ENCODE peak calls at places on chromosomes 2 and 18, in six cellular contexts. L is GM12892, F is K562, Q is HepG2, X is H1, J is GM12878. V is an unnamed sample.

GRCh38 chr2:76307495-76307894 is 596.8 kb upstream of the GCFC2 start:
- DNase-seq in L (no peak), X (no peak), Q (no peak), J (no peak), F (no peak), V (no peak)

GRCh38 chr2:77962943-77963342 is 440.8 kb upstream of the LRRTM4 start:
- DNase-seq in X (no peak), F (no peak), J (no peak), L (no peak), Q (no peak), V (no peak)

GRCh38 chr2:134310450-134311079 is 56.7 kb downstream of the MGAT5 start:
- DNase-seq in X (no peak), J (no peak), Q (no peak), F (no peak), L (no peak), V (no peak)

GRCh38 chr2:10774394-10774793 is 38.2 kb downstream of the PDIA6 start:
- DNase-seq in Q (no peak), F (no peak), J (no peak), L (no peak), X (no peak), V (no peak)

GRCh38 chr2:216317831-216318230 is 54.5 kb downstream of the MARCHF4 start:
- DNase-seq in X (no peak), J (no peak), L (no peak), F (no peak), Q (no peak), V (no peak)

GRCh38 chr2:8334866-8335325 is 347.0 kb upstream of the ID2 start:
- DNase-seq in F (no peak), J (no peak), X (no peak), L (no peak), Q (no peak), V (no peak)

GRCh38 chr2:190121971-190122370 is 59.4 kb upstream of the MSTN start:
- DNase-seq in F (no peak), Q (peak), J (peak), X (no peak), L (no peak), V (peak)

GRCh38 chr18:9928646-9929259 is 14.9 kb downstream of the VAPA start:
- DNase-seq in X (no peak), J (no peak), L (no peak), Q (no peak), F (no peak), V (no peak)

GRCh38 chr2:120026890-120027289 is 14.0 kb downstream of the EPB41L5 start:
- DNase-seq in X (no peak), Q (no peak), F (no peak), J (no peak), L (no peak), V (no peak)

GRCh38 chr2:167190053-167190452 is 301.8 kb downstream of the XIRP2 start:
- DNase-seq in L (no peak), X (no peak), J (no peak), F (no peak), Q (no peak), V (no peak)

GRCh38 chr2:181858600-181858999 is 32.9 kb upstream of the ITPRID2 start:
- DNase-seq in J (no peak), F (no peak), Q (no peak), X (no peak), L (no peak), V (no peak)

GRCh38 chr2:161943012-161943411 is 131.0 kb downstream of the DPP4 start:
- DNase-seq in L (no peak), F (no peak), X (no peak), Q (no peak), J (no peak), V (no peak)

GRCh38 chr2:161947394-161947793 is 126.6 kb downstream of the DPP4 start:
- DNase-seq in F (no peak), L (no peak), J (no peak), Q (no peak), X (no peak), V (no peak)

GRCh38 chr2:161946489-161947107 is 127.4 kb downstream of the DPP4 start:
- DNase-seq in L (no peak), X (no peak), J (no peak), F (no peak), Q (peak), V (no peak)
- TF ChIP-seq TAF1 in L (no peak), X (no peak), J (no peak), F (no peak), Q (no peak), V (no peak)

DNA sequence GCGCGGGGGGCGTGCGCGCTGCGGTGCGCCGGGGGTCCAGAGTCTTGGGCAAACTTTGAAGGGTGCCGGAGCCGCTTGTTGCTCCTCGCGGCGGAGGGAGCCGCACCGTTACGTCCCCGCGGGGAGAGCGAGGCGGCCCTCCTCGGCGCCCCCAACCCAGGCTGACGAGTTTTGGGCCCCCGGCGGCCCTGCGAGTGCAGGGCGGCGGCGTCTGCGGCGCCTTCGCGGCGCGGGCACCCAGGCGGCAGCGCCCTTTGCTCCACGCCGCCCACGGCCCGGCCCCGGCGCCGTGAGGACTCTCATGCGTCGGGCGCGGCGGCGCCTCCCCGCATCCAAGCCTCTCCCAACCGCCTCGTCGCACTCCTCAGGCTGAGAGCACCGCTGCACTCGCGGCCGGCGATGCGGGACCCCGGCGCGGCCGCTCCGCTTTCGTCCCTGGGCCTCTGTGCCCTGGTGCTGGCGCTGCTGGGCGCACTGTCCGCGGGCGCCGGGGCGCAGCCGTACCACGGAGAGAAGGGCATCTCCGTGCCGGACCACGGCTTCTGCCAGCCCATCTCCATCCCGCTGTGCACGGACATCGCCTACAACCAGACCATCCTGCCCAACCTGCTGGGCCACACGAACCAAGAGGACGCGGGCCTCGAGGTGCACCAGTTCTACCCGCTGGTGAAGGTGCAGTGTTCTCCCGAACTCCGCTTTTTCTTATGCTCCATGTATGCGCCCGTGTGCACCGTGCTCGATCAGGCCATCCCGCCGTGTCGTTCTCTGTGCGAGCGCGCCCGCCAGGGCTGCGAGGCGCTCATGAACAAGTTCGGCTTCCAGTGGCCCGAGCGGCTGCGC is 814 bp downstream of the FZD7 start:
- DNase-seq in F (peak), Q (no peak), X (no peak), L (peak), J (no peak), V (peak)
- TF ChIP-seq POLR2A in F (no peak), Q (no peak), X (peak), L (no peak), J (no peak), V (no peak)

GRCh38 chr2:186995092-186995491 is 146.1 kb upstream of the ZSWIM2 start:
- DNase-seq in X (no peak), Q (no peak), F (no peak), J (no peak), L (no peak), V (no peak)
- TF ChIP-seq TAF1 in X (no peak), Q (no peak), F (no peak), J (no peak), L (no peak), V (no peak)

DNA sequence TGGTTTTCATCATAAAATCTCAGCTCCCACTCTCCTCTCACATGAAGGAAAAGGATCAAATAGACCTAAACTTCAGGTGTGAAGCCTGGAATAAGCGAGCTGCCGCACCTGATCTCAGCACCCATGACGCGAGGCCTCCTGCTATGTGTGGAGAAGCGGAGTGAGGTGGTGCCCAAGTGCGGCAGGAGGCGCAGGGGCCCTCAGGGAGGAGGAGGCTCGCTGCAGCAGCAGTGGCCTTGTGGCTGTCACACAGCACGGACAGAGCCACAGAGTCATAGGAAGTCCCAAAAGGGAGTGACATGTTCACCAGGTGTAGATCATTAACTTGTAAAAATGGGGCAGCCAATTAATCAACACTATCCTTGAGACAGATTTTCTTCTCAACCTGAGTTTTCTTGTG is 9.1 kb downstream of the SCLY start:
- DNase-seq in X (no peak), L (no peak), F (no peak), J (no peak), Q (no peak), V (no peak)
- TF ChIP-seq POLR2A in X (no peak), L (no peak), F (no peak), J (no peak), Q (no peak), V (no peak)

GRCh38 chr2:231319867-231320266 is 75.6 kb upstream of the B3GNT7 start:
- DNase-seq in F (no peak), Q (no peak), L (no peak), J (no peak), X (no peak), V (no peak)
- TF ChIP-seq TAF1 in F (no peak), Q (no peak), L (no peak), J (no peak), X (no peak), V (no peak)

GRCh38 chr2:176095421-176095820 is 2.9 kb downstream of the HOXD13 start:
- DNase-seq in L (no peak), Q (no peak), X (no peak), F (no peak), J (no peak), V (no peak)

GRCh38 chr2:176096986-176097819 is 2.4 kb upstream of the HOXD12 start:
- DNase-seq in F (peak), L (peak), Q (peak), J (no peak), X (peak), V (peak)

GRCh38 chr2:176094307-176094706 is 1.8 kb downstream of the HOXD13 start:
- DNase-seq in F (no peak), J (no peak), L (no peak), Q (no peak), X (no peak), V (no peak)

GRCh38 chr2:176097820-176098365 is 1.7 kb upstream of the HOXD12 start:
- DNase-seq in X (no peak), J (no peak), F (no peak), Q (no peak), L (no peak), V (no peak)

GRCh38 chr2:176096243-176096985 is 3.2 kb upstream of the HOXD12 start:
- DNase-seq in X (no peak), F (no peak), Q (no peak), L (no peak), J (no peak), V (no peak)
- TF ChIP-seq POLR2A in X (no peak), F (no peak), Q (no peak), L (no peak), J (no peak), V (no peak)

DNA sequence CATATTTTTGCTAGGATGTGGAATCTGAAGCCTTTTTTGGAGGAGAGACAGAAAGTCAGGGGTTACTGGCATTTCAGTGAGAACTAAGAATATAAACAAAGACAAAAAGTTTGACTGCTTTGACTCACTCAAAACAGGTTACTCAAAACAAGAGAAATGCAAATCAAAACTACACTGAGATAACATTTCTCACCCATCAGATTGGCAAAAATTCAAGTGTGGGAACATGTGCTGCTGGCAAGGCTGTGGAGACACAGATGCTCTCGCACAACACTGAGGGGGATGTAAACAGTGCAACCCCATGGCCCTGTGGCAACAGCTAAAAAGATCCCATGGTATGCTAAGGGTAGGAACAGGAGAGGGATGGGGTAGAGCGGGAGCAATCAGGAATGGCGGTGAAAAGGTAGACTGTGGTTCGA is 86.6 kb downstream of the DTNB start:
- DNase-seq in L (peak), Q (no peak), F (no peak), J (peak), X (no peak), V (peak)
- TF ChIP-seq TAF1 in L (no peak), Q (no peak), F (no peak), J (no peak), X (no peak), V (no peak)

DNA sequence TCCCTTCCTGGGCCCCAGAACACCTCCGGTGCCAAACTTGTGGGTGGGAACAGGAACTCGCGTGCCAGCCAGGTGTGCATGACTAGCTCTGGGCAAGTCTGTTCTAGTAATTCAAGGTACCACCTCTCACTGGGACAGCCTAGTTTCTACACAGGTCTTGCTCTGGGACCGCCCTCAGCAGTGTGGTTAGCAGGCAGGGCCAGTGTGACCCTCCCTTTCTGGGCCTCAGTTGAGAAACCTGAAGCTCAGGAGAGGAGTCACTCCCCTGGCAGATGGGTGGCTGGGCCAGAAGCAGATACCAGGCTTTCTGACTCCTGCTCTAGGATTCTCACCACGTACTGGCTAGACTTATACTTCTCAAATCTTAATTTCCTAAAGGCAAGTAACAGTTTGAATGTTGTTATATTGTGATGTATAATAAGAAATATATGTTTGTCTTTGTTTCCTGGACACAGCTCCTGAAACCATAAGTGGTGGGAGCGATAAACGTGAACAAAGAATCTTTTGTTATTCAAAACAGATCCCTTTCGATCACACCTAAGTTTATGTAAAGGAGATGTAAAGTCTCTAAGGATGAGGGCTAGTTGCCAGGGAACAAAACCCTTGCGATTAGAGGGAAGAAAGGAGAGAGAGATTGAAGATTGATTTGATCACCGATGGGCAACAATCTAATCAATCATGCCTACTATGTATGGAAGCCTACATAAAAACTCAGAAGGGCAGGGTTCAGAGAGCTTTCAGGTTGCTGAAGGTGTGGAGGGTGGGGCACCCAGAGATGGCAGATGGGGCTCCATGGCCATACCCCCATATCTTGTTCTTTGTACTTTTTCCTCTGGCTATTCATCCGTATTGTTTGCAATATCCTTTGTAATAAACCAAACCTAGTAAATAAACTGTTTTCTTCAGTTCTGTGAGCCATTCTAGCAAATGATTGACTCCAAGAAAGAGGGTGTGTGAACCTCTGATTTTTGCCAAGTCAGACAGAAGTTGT is 952 bp upstream of the UGT1A6 start:
- DNase-seq in X (no peak), Q (no peak), L (no peak), F (no peak), J (no peak), V (no peak)
- TF ChIP-seq POLR2A in X (no peak), Q (no peak), L (no peak), F (no peak), J (no peak), V (no peak)

GRCh38 chr2:9767656-9768281 is 75.5 kb upstream of the TAF1B start:
- DNase-seq in F (no peak), Q (no peak), X (no peak), L (no peak), J (no peak), V (no peak)
- TF ChIP-seq TAF1 in F (no peak), Q (no peak), X (no peak), L (no peak), J (no peak), V (no peak)

GRCh38 chr2:85741811-85742507 is 11.8 kb upstream of the ATOH8 start:
- DNase-seq in L (no peak), X (no peak), Q (peak), F (no peak), J (no peak), V (no peak)

GRCh38 chr2:85743304-85743978 is 10.3 kb upstream of the ATOH8 start:
- DNase-seq in J (no peak), L (no peak), Q (no peak), F (peak), X (no peak), V (no peak)

GRCh38 chr2:85740193-85740592 is 13.6 kb upstream of the ATOH8 start:
- DNase-seq in Q (no peak), L (no peak), X (no peak), F (no peak), J (no peak), V (no peak)

GRCh38 chr2:85744055-85744454 is 9.7 kb upstream of the ATOH8 start:
- DNase-seq in X (no peak), Q (no peak), J (no peak), F (no peak), L (no peak), V (no peak)

GRCh38 chr2:85741211-85741610 is 12.6 kb upstream of the ATOH8 start:
- DNase-seq in X (no peak), Q (no peak), L (no peak), F (no peak), J (no peak), V (no peak)
- TF ChIP-seq POLR2A in X (no peak), Q (no peak), L (no peak), F (no peak), J (no peak), V (no peak)